ENCODE peak calls at places on chromosomes 16 and 17, in seven cellular contexts. A is mesothelial cell of epicardium, F is body of pancreas, M is Ammon's horn, N is testis, V is HS-27A, T is GM12865. C is an unnamed sample.
A peak's percentile ranks its signal among the peaks of the same experiment; 100 is the strongest.

GRCh38 chr16:81560979-81561657 is 116.5 kb downstream of the CMIP start:
- DNase-seq in F (no peak), T (no peak), N (no peak), M (no peak), V (no peak), A (no peak), C (no peak)

GRCh38 chr16:57013902-57014301 is 24.5 kb downstream of the NLRC5 start:
- DNase-seq in N (no peak), M (no peak), A (no peak), T (peak; percentile 24), F (no peak), V (no peak), C (no peak)

GRCh38 chr17:71379512-71379911 is 741.3 kb upstream of the SOX9 start:
- DNase-seq in V (no peak), N (no peak), A (no peak), F (no peak), T (no peak), M (no peak), C (no peak)

GRCh38 chr16:19609359-19609758 is 53.9 kb downstream of the VPS35L start:
- DNase-seq in M (no peak), T (no peak), A (no peak), V (no peak), F (no peak), N (peak; percentile 26), C (no peak)

GRCh38 chr17:47935961-47936360 is 5.4 kb upstream of the PNPO start:
- DNase-seq in F (no peak), M (no peak), N (no peak), A (no peak), T (no peak), V (peak; percentile 97), C (no peak)

GRCh38 chr17:77182205-77182604 is 41.4 kb downstream of the SEC14L1 start:
- DNase-seq in V (no peak), T (peak; percentile 21), M (no peak), F (no peak), A (no peak), N (no peak), C (no peak)

GRCh38 chr17:7987112-7987893 is 15.1 kb upstream of the GUCY2D start:
- DNase-seq in A (no peak), N (no peak), F (no peak), T (no peak), V (no peak), M (peak; percentile 60), C (no peak)

GRCh38 chr17:3475812-3476686 is at the start of gene ASPA:
- DNase-seq in V (no peak), A (no peak), T (no peak), N (no peak), F (no peak), M (peak; percentile 51), C (no peak)

GRCh38 chr17:7407033-7407432 is 612 bp upstream of the NLGN2 start:
- DNase-seq in V (no peak), M (no peak), T (no peak), A (no peak), F (no peak), N (no peak), C (no peak)

GRCh38 chr17:49353607-49354006 is 8.4 kb downstream of the ZNF652 start:
- DNase-seq in A (no peak), M (no peak), T (peak; percentile 25), V (no peak), F (no peak), N (no peak), C (no peak)

GRCh38 chr17:82705756-82706155 is 7.3 kb upstream of the RAB40B start:
- DNase-seq in M (no peak), F (no peak), A (no peak), V (no peak), T (no peak), N (no peak), C (no peak)

GRCh38 chr16:4315185-4316102 is at the start of gene GLIS2:
- DNase-seq in N (peak; percentile 52), M (no peak), V (no peak), T (no peak), F (peak; percentile 59), A (peak; percentile 81), C (peak; percentile 57)

GRCh38 chr17:45171338-45172231 is 9.9 kb downstream of the HEXIM2 start:
- DNase-seq in N (no peak), V (no peak), M (no peak), A (peak; percentile 68), T (no peak), F (peak; percentile 45), C (no peak)

GRCh38 chr16:58345574-58346354 is 46.5 kb upstream of the GINS3 start:
- DNase-seq in F (no peak), N (no peak), M (no peak), A (no peak), V (no peak), T (no peak), C (peak; percentile 41)

GRCh38 chr16:13542284-13542683 is 377.7 kb upstream of the ERCC4 start:
- DNase-seq in M (no peak), A (no peak), F (no peak), T (no peak), V (no peak), N (no peak), C (no peak)

GRCh38 chr16:81195907-81196534 is 42.5 kb upstream of the BCO1 start:
- DNase-seq in M (no peak), T (no peak), A (no peak), N (no peak), F (no peak), V (no peak), C (no peak)

GRCh38 chr16:10009691-10010090 is 172.5 kb downstream of the GRIN2A start:
- DNase-seq in N (no peak), F (no peak), T (peak; percentile 10), M (peak; percentile 84), V (no peak), A (no peak), C (no peak)

GRCh38 chr16:4404247-4404966 is 12.0 kb downstream of the CORO7 start:
- DNase-seq in M (no peak), N (peak; percentile 78), V (no peak), T (peak; percentile 56), F (peak; percentile 47), A (peak; percentile 62), C (peak; percentile 74)

GRCh38 chr17:47810901-47811635 is 10.5 kb downstream of the OSBPL7 start:
- DNase-seq in M (no peak), A (no peak), V (no peak), T (no peak), N (no peak), F (peak; percentile 64), C (no peak)

GRCh38 chr16:62213763-62214162 is 177.5 kb upstream of the CDH8 start:
- DNase-seq in N (peak; percentile 46), M (no peak), F (no peak), V (no peak), T (peak; percentile 15), A (no peak), C (peak; percentile 55)

GRCh38 chr17:44267818-44268490 is at the start of gene SLC4A1:
- DNase-seq in F (no peak), N (no peak), T (no peak), V (no peak), M (no peak), A (no peak), C (no peak)

GRCh38 chr17:38578641-38579480 is 26.9 kb downstream of the SRCIN1 start:
- DNase-seq in F (no peak), T (no peak), V (no peak), M (no peak), N (no peak), A (no peak), C (no peak)

GRCh38 chr17:44362964-44363612 is 565 bp downstream of the FAM171A2 start:
- DNase-seq in F (no peak), A (no peak), V (no peak), N (no peak), M (no peak), T (no peak), C (no peak)

GRCh38 chr17:80811181-80812105 is 180.2 kb upstream of the CHMP6 start:
- DNase-seq in M (no peak), N (no peak), A (no peak), T (no peak), F (no peak), V (no peak), C (no peak)

GRCh38 chr17:9072626-9073339 is 51.5 kb downstream of the NTN1 start:
- DNase-seq in N (no peak), F (peak; percentile 37), A (no peak), M (no peak), T (no peak), V (no peak), C (no peak)

GRCh38 chr17:34363183-34363661 is at the start of gene CCL1:
- DNase-seq in V (no peak), A (no peak), M (no peak), F (no peak), N (no peak), T (no peak), C (no peak)

GRCh38 chr17:40530988-40531971 is 29.9 kb upstream of the TNS4 start:
- DNase-seq in M (no peak), T (peak; percentile 71), V (no peak), N (no peak), A (no peak), F (no peak), C (no peak)

GRCh38 chr16:89860747-89861304 is 12.6 kb upstream of the TCF25 start:
- DNase-seq in N (peak; percentile 63), F (peak; percentile 72), T (peak; percentile 82), M (peak; percentile 54), A (peak; percentile 79), V (no peak), C (peak; percentile 77)

GRCh38 chr17:55672585-55673501 is 49.8 kb downstream of the TMEM100 start:
- DNase-seq in F (no peak), A (no peak), M (no peak), V (no peak), N (no peak), T (no peak), C (no peak)

GRCh38 chr16:85352221-85352620 is 239.9 kb upstream of the CIBAR2 start:
- DNase-seq in V (no peak), M (no peak), F (no peak), A (no peak), T (no peak), N (no peak), C (no peak)

GRCh38 chr16:89721644-89722391 is 481 bp downstream of the ZNF276 start:
- DNase-seq in V (no peak), N (peak; percentile 50), A (no peak), F (no peak), T (peak; percentile 82), M (peak; percentile 38), C (peak; percentile 79)

GRCh38 chr16:66656547-66656946 is 40.0 kb downstream of the CMTM4 start:
- DNase-seq in T (no peak), N (no peak), A (no peak), F (no peak), V (no peak), M (no peak), C (no peak)

GRCh38 chr16:19116711-19117449 is 3.1 kb downstream of the ITPRIPL2 start:
- DNase-seq in A (no peak), T (peak; percentile 32), N (no peak), F (no peak), V (no peak), M (no peak), C (peak; percentile 29)

GRCh38 chr17:82249896-82250581 is 21.2 kb downstream of the SLC16A3 start:
- DNase-seq in F (no peak), A (no peak), V (no peak), N (no peak), T (no peak), M (no peak), C (no peak)

GRCh38 chr16:12260647-12261262 is 284.2 kb downstream of the SNX29 start:
- DNase-seq in M (no peak), F (no peak), N (peak; percentile 25), V (no peak), T (no peak), A (no peak), C (peak; percentile 26)

GRCh38 chr16:58236231-58236690 is 38.4 kb upstream of the CSNK2A2 start:
- DNase-seq in T (peak; percentile 76), F (peak; percentile 73), V (peak; percentile 35), A (peak; percentile 71), N (peak; percentile 90), M (peak; percentile 83), C (peak; percentile 86)

C was measured in NAMALWA.